ENCODE peak calls at places on chromosome 15, in six cellular contexts. M, T, P, U, A and N are unnamed samples.

GRCh38 chr15:89003865-89004725 is 84.2 kb upstream of the ABHD2 start:
- DNase-seq in M (no peak), T (peak; percentile 83), P (no peak), U (peak; percentile 80), A (no peak), N (no peak)

GRCh38 chr15:90866800-90867199 is 1.6 kb upstream of the FURIN start:
- DNase-seq in M (no peak), T (no peak), P (no peak), U (no peak), A (no peak), N (no peak)

GRCh38 chr15:42385980-42386695 is 26.8 kb downstream of the CAPN3 start:
- DNase-seq in M (peak; percentile 52), T (no peak), P (no peak), U (peak; percentile 13), A (no peak), N (no peak)

GRCh38 chr15:56821721-56822425 is 88.6 kb upstream of the ZNF280D start:
- DNase-seq in M (no peak), T (peak; percentile 66), P (peak; percentile 45), U (peak; percentile 79), A (peak; percentile 54), N (peak; percentile 59)

GRCh38 chr15:67433495-67434099 is 87.3 kb upstream of the C15orf61 start:
- DNase-seq in M (no peak), T (peak; percentile 64), P (peak; percentile 10), U (peak; percentile 76), A (peak; percentile 38), N (peak; percentile 43)

GRCh38 chr15:48373855-48374421 is 42.7 kb downstream of the DUT start:
- DNase-seq in M (peak; percentile 60), T (peak; percentile 15), P (no peak), U (peak; percentile 87), A (no peak), N (no peak)

GRCh38 chr15:65032823-65033537 is 3.5 kb upstream of the MTFMT start:
- DNase-seq in M (peak; percentile 84), T (peak; percentile 88), P (peak; percentile 42), U (peak; percentile 66), A (peak; percentile 54), N (no peak)

GRCh38 chr15:79170256-79170664 is 79.7 kb upstream of the RASGRF1 start:
- DNase-seq in M (no peak), T (peak; percentile 51), P (no peak), U (peak; percentile 20), A (peak; percentile 9), N (no peak)

GRCh38 chr15:59372352-59373211 is at the start of gene MYO1E:
- DNase-seq in M (peak; percentile 90), T (peak; percentile 95), P (peak; percentile 97), U (peak; percentile 98), A (peak; percentile 94), N (peak; percentile 96)

GRCh38 chr15:51672100-51672731 is 9.1 kb upstream of the SCG3 start:
- DNase-seq in M (no peak), T (no peak), P (no peak), U (no peak), A (no peak), N (no peak)

GRCh38 chr15:40290540-40291087 is 7.8 kb upstream of the ANKRD63 start:
- DNase-seq in M (no peak), T (no peak), P (no peak), U (no peak), A (no peak), N (no peak)
- H3K4me3 ChIP-seq in M (peak overlapping the region; percentile 25), T (peak overlapping the region; percentile 20), P (peak overlapping the region; percentile 19), U (no peak overlapping the region), A (peak overlapping the region; percentile 35), N (peak overlapping the region; percentile 34)

DNA sequence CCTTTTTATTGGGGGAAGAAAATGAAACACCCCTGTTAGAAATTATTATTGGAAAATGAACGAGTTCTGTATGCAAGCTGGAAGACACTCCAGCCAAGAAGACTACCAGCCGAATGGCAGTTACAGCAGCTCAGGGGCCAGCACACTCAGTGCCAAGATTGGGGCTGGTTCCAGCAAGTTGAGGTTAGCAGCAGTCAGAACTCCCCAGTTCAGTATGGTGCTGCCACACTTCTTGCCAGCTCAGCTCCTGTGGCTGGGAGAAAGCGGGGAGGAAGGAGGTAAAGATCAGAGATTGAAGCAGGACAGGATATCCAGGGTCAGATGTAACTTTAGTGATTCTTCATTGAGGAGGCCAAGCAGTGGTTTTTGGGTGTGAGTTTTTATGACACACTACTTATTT is 280.2 kb upstream of the NR2E3 start:
- DNase-seq in M (no peak), T (no peak), P (peak; percentile 49), U (no peak), A (no peak), N (no peak)
- TF ChIP-seq CTCF in M (no peak), T (no peak), P (no peak), U (no peak), A (no peak), N (no peak)

GRCh38 chr15:70794596-70795310 is 31.4 kb upstream of the UACA start:
- DNase-seq in M (no peak), T (no peak), P (no peak), U (peak; percentile 77), A (peak; percentile 63), N (peak; percentile 73)

GRCh38 chr15:70796516-70797310 is 33.4 kb upstream of the UACA start:
- DNase-seq in M (no peak), T (no peak), P (no peak), U (no peak), A (no peak), N (no peak)

GRCh38 chr15:70793694-70794093 is 30.3 kb upstream of the UACA start:
- DNase-seq in M (no peak), T (no peak), P (no peak), U (no peak), A (no peak), N (no peak)

GRCh38 chr15:70797464-70797863 is 34.1 kb upstream of the UACA start:
- DNase-seq in M (no peak), T (no peak), P (no peak), U (no peak), A (no peak), N (no peak)

GRCh38 chr15:70795311-70795665 is 31.9 kb upstream of the UACA start:
- DNase-seq in M (no peak), T (peak; percentile 65), P (no peak), U (peak; percentile 91), A (peak; percentile 93), N (peak; percentile 87)
- H3K4me3 ChIP-seq in M (no peak overlapping the region), T (no peak overlapping the region), P (no peak overlapping the region), U (no peak overlapping the region), A (peak overlapping the region; percentile 19), N (no peak overlapping the region)

GRCh38 chr15:77905301-77905920 is 172.1 kb downstream of the TBC1D2B start:
- DNase-seq in M (peak; percentile 55), T (no peak), P (no peak), U (no peak), A (no peak), N (no peak)

GRCh38 chr15:77904901-77905300 is 172.6 kb downstream of the TBC1D2B start:
- DNase-seq in M (no peak), T (no peak), P (no peak), U (no peak), A (no peak), N (no peak)

GRCh38 chr15:77909131-77909940 is 168.2 kb downstream of the TBC1D2B start:
- DNase-seq in M (peak; percentile 47), T (no peak), P (no peak), U (no peak), A (no peak), N (no peak)

GRCh38 chr15:77904436-77904821 is 173.1 kb downstream of the TBC1D2B start:
- DNase-seq in M (peak; percentile 59), T (no peak), P (no peak), U (no peak), A (no peak), N (no peak)

GRCh38 chr15:77907824-77908751 is 169.4 kb downstream of the TBC1D2B start:
- DNase-seq in M (peak; percentile 68), T (peak; percentile 61), P (peak; percentile 15), U (peak; percentile 71), A (no peak), N (no peak)
- TF ChIP-seq CTCF in M (peak; percentile 39), T (no peak), P (no peak), U (peak; percentile 67), A (peak; percentile 40), N (peak; percentile 57)